ENCODE peak calls at places on chromosomes 12 and 14, in five cellular contexts. One of them, this sample, is unnamed.
A peak's percentile ranks its signal among the peaks of the same experiment; 100 is the strongest.

GRCh38 chr12:1936406-1937320 is 18.2 kb upstream of the CACNA2D4 start:
- DNase-seq in CD4-positive, CD25-positive, alpha-beta regulatory T cell: no peak
- DNase-seq in stomach: peak; percentile 91
- DNase-seq in adrenal gland: peak; percentile 94
- DNase-seq in psoas muscle: peak; percentile 67
- DNase-seq in this sample: peak; percentile 82

GRCh38 chr12:9793774-9794395 is 33.2 kb upstream of the CD69 start:
- DNase-seq in CD4-positive, CD25-positive, alpha-beta regulatory T cell: peak; percentile 76
- DNase-seq in stomach: no peak
- DNase-seq in adrenal gland: no peak
- DNase-seq in psoas muscle: no peak
- DNase-seq in this sample: peak; percentile 19

GRCh38 chr12:5723711-5724252 is 221.3 kb downstream of the ANO2 start:
- DNase-seq in CD4-positive, CD25-positive, alpha-beta regulatory T cell: no peak
- DNase-seq in stomach: no peak
- DNase-seq in adrenal gland: no peak
- DNase-seq in psoas muscle: no peak
- DNase-seq in this sample: no peak

GRCh38 chr14:89247457-89248122 is 169.4 kb downstream of the FOXN3 start:
- DNase-seq in CD4-positive, CD25-positive, alpha-beta regulatory T cell: no peak
- DNase-seq in stomach: no peak
- DNase-seq in adrenal gland: no peak
- DNase-seq in psoas muscle: no peak
- DNase-seq in this sample: no peak

GRCh38 chr14:66009104-66009503 is 477.1 kb upstream of the CCDC196 start:
- DNase-seq in CD4-positive, CD25-positive, alpha-beta regulatory T cell: no peak
- DNase-seq in stomach: no peak
- DNase-seq in adrenal gland: no peak
- DNase-seq in psoas muscle: no peak
- DNase-seq in this sample: no peak

GRCh38 chr12:115866909-115867525 is 410.5 kb downstream of the MED13L start:
- DNase-seq in CD4-positive, CD25-positive, alpha-beta regulatory T cell: no peak
- DNase-seq in stomach: no peak
- DNase-seq in adrenal gland: no peak
- DNase-seq in psoas muscle: no peak
- DNase-seq in this sample: peak; percentile 27

GRCh38 chr12:63036216-63036973 is 101.4 kb upstream of the PPM1H start:
- DNase-seq in CD4-positive, CD25-positive, alpha-beta regulatory T cell: no peak
- DNase-seq in stomach: no peak
- DNase-seq in adrenal gland: no peak
- DNase-seq in psoas muscle: no peak
- DNase-seq in this sample: no peak

GRCh38 chr12:131088701-131089525 is 135.2 kb downstream of the ADGRD1 start:
- DNase-seq in CD4-positive, CD25-positive, alpha-beta regulatory T cell: no peak
- DNase-seq in stomach: peak; percentile 22
- DNase-seq in adrenal gland: no peak
- DNase-seq in psoas muscle: peak; percentile 9
- DNase-seq in this sample: no peak

GRCh38 chr14:90253826-90254225 is 2.5 kb upstream of the PSMC1 start:
- DNase-seq in CD4-positive, CD25-positive, alpha-beta regulatory T cell: no peak
- DNase-seq in stomach: no peak
- DNase-seq in adrenal gland: no peak
- DNase-seq in psoas muscle: no peak
- DNase-seq in this sample: no peak

GRCh38 chr12:53746592-53747491 is 4.9 kb downstream of the CISTR start:
- DNase-seq in CD4-positive, CD25-positive, alpha-beta regulatory T cell: peak; percentile 85
- DNase-seq in stomach: peak; percentile 95
- DNase-seq in adrenal gland: peak; percentile 91
- DNase-seq in psoas muscle: peak; percentile 90
- DNase-seq in this sample: peak; percentile 83

GRCh38 chr12:6925543-6926279 is 2.0 kb upstream of the ATN1 start:
- DNase-seq in CD4-positive, CD25-positive, alpha-beta regulatory T cell: no peak
- DNase-seq in stomach: peak; percentile 77
- DNase-seq in adrenal gland: peak; percentile 79
- DNase-seq in psoas muscle: peak; percentile 68
- DNase-seq in this sample: peak; percentile 89

GRCh38 chr12:112061127-112061526 is 47.5 kb downstream of the NAA25 start:
- DNase-seq in CD4-positive, CD25-positive, alpha-beta regulatory T cell: no peak
- DNase-seq in stomach: no peak
- DNase-seq in adrenal gland: no peak
- DNase-seq in psoas muscle: no peak
- DNase-seq in this sample: no peak

GRCh38 chr14:106141242-106142220 is 615.1 kb downstream of the TMEM121 start:
- DNase-seq in CD4-positive, CD25-positive, alpha-beta regulatory T cell: peak; percentile 50
- DNase-seq in stomach: no peak
- DNase-seq in adrenal gland: no peak
- DNase-seq in psoas muscle: no peak
- DNase-seq in this sample: no peak

GRCh38 chr12:51672334-51672733 is 81.3 kb downstream of the SCN8A start:
- DNase-seq in CD4-positive, CD25-positive, alpha-beta regulatory T cell: no peak
- DNase-seq in stomach: no peak
- DNase-seq in adrenal gland: no peak
- DNase-seq in psoas muscle: no peak
- DNase-seq in this sample: no peak

GRCh38 chr12:57738661-57739237 is at the start of gene AGAP2:
- DNase-seq in CD4-positive, CD25-positive, alpha-beta regulatory T cell: no peak
- DNase-seq in stomach: no peak
- DNase-seq in adrenal gland: no peak
- DNase-seq in psoas muscle: no peak
- DNase-seq in this sample: no peak

GRCh38 chr12:89448951-89449371 is 75.6 kb downstream of the GALNT4 start:
- DNase-seq in CD4-positive, CD25-positive, alpha-beta regulatory T cell: no peak
- DNase-seq in stomach: no peak
- DNase-seq in adrenal gland: no peak
- DNase-seq in psoas muscle: no peak
- DNase-seq in this sample: no peak

GRCh38 chr12:89448526-89448925 is 76.1 kb downstream of the GALNT4 start:
- DNase-seq in CD4-positive, CD25-positive, alpha-beta regulatory T cell: no peak
- DNase-seq in stomach: no peak
- DNase-seq in adrenal gland: no peak
- DNase-seq in psoas muscle: no peak
- DNase-seq in this sample: no peak

GRCh38 chr12:89453121-89453520 is 71.5 kb downstream of the GALNT4 start:
- DNase-seq in CD4-positive, CD25-positive, alpha-beta regulatory T cell: no peak
- DNase-seq in stomach: no peak
- DNase-seq in adrenal gland: no peak
- DNase-seq in psoas muscle: no peak
- DNase-seq in this sample: no peak

GRCh38 chr12:89451876-89452275 is 72.7 kb downstream of the GALNT4 start:
- DNase-seq in CD4-positive, CD25-positive, alpha-beta regulatory T cell: no peak
- DNase-seq in stomach: no peak
- DNase-seq in adrenal gland: peak; percentile 20
- DNase-seq in psoas muscle: peak; percentile 33
- DNase-seq in this sample: no peak

GRCh38 chr12:89450922-89451321 is 73.7 kb downstream of the GALNT4 start:
- DNase-seq in CD4-positive, CD25-positive, alpha-beta regulatory T cell: no peak
- DNase-seq in stomach: no peak
- DNase-seq in adrenal gland: no peak
- DNase-seq in psoas muscle: no peak
- DNase-seq in this sample: no peak
- H3K27ac ChIP-seq in CD4-positive, CD25-positive, alpha-beta regulatory T cell: no peak overlapping the region
- H3K27ac ChIP-seq in stomach: peak overlapping the region; percentile 77
- H3K27ac ChIP-seq in adrenal gland: no peak overlapping the region
- H3K27ac ChIP-seq in psoas muscle: no peak overlapping the region
- H3K27ac ChIP-seq in this sample: no peak overlapping the region

GRCh38 chr14:47044841-47045240 is 393.3 kb upstream of the RPL10L start:
- DNase-seq in CD4-positive, CD25-positive, alpha-beta regulatory T cell: no peak
- DNase-seq in stomach: peak; percentile 27
- DNase-seq in adrenal gland: no peak
- DNase-seq in psoas muscle: no peak
- DNase-seq in this sample: no peak
- H3K27ac ChIP-seq in CD4-positive, CD25-positive, alpha-beta regulatory T cell: no peak overlapping the region
- H3K27ac ChIP-seq in stomach: no peak overlapping the region
- H3K27ac ChIP-seq in adrenal gland: no peak overlapping the region
- H3K27ac ChIP-seq in psoas muscle: no peak overlapping the region
- H3K27ac ChIP-seq in this sample: no peak overlapping the region

GRCh38 chr14:31969371-31969770 is 107.7 kb upstream of the ARHGAP5 start:
- DNase-seq in CD4-positive, CD25-positive, alpha-beta regulatory T cell: no peak
- DNase-seq in stomach: no peak
- DNase-seq in adrenal gland: no peak
- DNase-seq in psoas muscle: no peak
- DNase-seq in this sample: no peak

GRCh38 chr14:31970744-31971143 is 106.4 kb upstream of the ARHGAP5 start:
- DNase-seq in CD4-positive, CD25-positive, alpha-beta regulatory T cell: no peak
- DNase-seq in stomach: no peak
- DNase-seq in adrenal gland: no peak
- DNase-seq in psoas muscle: no peak
- DNase-seq in this sample: no peak

GRCh38 chr14:31968107-31968810 is 108.8 kb upstream of the ARHGAP5 start:
- DNase-seq in CD4-positive, CD25-positive, alpha-beta regulatory T cell: no peak
- DNase-seq in stomach: no peak
- DNase-seq in adrenal gland: no peak
- DNase-seq in psoas muscle: no peak
- DNase-seq in this sample: no peak

GRCh38 chr14:31968912-31969311 is 108.2 kb upstream of the ARHGAP5 start:
- DNase-seq in CD4-positive, CD25-positive, alpha-beta regulatory T cell: no peak
- DNase-seq in stomach: no peak
- DNase-seq in adrenal gland: no peak
- DNase-seq in psoas muscle: no peak
- DNase-seq in this sample: no peak

GRCh38 chr14:31969841-31970240 is 107.3 kb upstream of the ARHGAP5 start:
- DNase-seq in CD4-positive, CD25-positive, alpha-beta regulatory T cell: no peak
- DNase-seq in stomach: no peak
- DNase-seq in adrenal gland: no peak
- DNase-seq in psoas muscle: no peak
- DNase-seq in this sample: no peak
- H3K27ac ChIP-seq in CD4-positive, CD25-positive, alpha-beta regulatory T cell: no peak overlapping the region
- H3K27ac ChIP-seq in stomach: no peak overlapping the region
- H3K27ac ChIP-seq in adrenal gland: no peak overlapping the region
- H3K27ac ChIP-seq in psoas muscle: no peak overlapping the region
- H3K27ac ChIP-seq in this sample: no peak overlapping the region

GRCh38 chr14:68416156-68416555 is 376.7 kb downstream of the ZFP36L1 start:
- DNase-seq in CD4-positive, CD25-positive, alpha-beta regulatory T cell: no peak
- DNase-seq in stomach: no peak
- DNase-seq in adrenal gland: no peak
- DNase-seq in psoas muscle: no peak
- DNase-seq in this sample: no peak

GRCh38 chr14:68421116-68421515 is 371.8 kb downstream of the ZFP36L1 start:
- DNase-seq in CD4-positive, CD25-positive, alpha-beta regulatory T cell: no peak
- DNase-seq in stomach: no peak
- DNase-seq in adrenal gland: no peak
- DNase-seq in psoas muscle: no peak
- DNase-seq in this sample: no peak

GRCh38 chr14:68420354-68420753 is 372.5 kb downstream of the ZFP36L1 start:
- DNase-seq in CD4-positive, CD25-positive, alpha-beta regulatory T cell: no peak
- DNase-seq in stomach: no peak
- DNase-seq in adrenal gland: no peak
- DNase-seq in psoas muscle: no peak
- DNase-seq in this sample: no peak

GRCh38 chr14:68418192-68419118 is 374.4 kb downstream of the ZFP36L1 start:
- DNase-seq in CD4-positive, CD25-positive, alpha-beta regulatory T cell: no peak
- DNase-seq in stomach: no peak
- DNase-seq in adrenal gland: no peak
- DNase-seq in psoas muscle: no peak
- DNase-seq in this sample: no peak

GRCh38 chr14:68417007-68417659 is 375.7 kb downstream of the ZFP36L1 start:
- DNase-seq in CD4-positive, CD25-positive, alpha-beta regulatory T cell: no peak
- DNase-seq in stomach: peak; percentile 33
- DNase-seq in adrenal gland: no peak
- DNase-seq in psoas muscle: no peak
- DNase-seq in this sample: no peak
- H3K27ac ChIP-seq in CD4-positive, CD25-positive, alpha-beta regulatory T cell: no peak overlapping the region
- H3K27ac ChIP-seq in stomach: peak overlapping the region; percentile 10
- H3K27ac ChIP-seq in adrenal gland: no peak overlapping the region
- H3K27ac ChIP-seq in psoas muscle: no peak overlapping the region
- H3K27ac ChIP-seq in this sample: no peak overlapping the region

DNA sequence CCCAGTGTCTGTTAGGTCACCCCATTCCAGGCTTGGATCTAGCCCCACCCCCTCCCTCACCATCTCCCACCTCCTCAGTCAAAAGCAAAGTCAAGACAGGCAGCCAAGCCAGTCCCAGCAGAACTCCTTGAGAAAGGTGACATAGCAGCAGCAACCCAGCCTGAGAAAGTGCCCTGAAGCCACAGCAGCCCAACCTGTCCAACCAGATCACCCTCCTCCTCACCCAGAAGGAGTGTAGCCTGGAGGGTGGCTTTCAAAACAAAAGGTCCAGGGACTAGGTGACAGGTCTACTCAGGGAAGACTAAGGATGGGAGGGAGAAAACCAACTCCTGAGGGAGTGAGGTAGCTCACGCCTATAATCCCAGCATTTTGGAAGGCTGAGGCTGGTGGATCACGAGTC is 5.2 kb downstream of the RAB15 start:
- DNase-seq in CD4-positive, CD25-positive, alpha-beta regulatory T cell: no peak
- DNase-seq in stomach: peak; percentile 69
- DNase-seq in adrenal gland: no peak
- DNase-seq in psoas muscle: no peak
- DNase-seq in this sample: no peak
- H3K27ac ChIP-seq in CD4-positive, CD25-positive, alpha-beta regulatory T cell: no peak overlapping the region
- H3K27ac ChIP-seq in stomach: peak overlapping the region; percentile 24
- H3K27ac ChIP-seq in adrenal gland: no peak overlapping the region
- H3K27ac ChIP-seq in psoas muscle: no peak overlapping the region
- H3K27ac ChIP-seq in this sample: no peak overlapping the region

GRCh38 chr14:88179725-88180124 is 143.3 kb downstream of the KCNK10 start:
- DNase-seq in CD4-positive, CD25-positive, alpha-beta regulatory T cell: no peak
- DNase-seq in stomach: no peak
- DNase-seq in adrenal gland: no peak
- DNase-seq in psoas muscle: no peak
- DNase-seq in this sample: no peak
- H3K27ac ChIP-seq in CD4-positive, CD25-positive, alpha-beta regulatory T cell: no peak overlapping the region
- H3K27ac ChIP-seq in stomach: no peak overlapping the region
- H3K27ac ChIP-seq in adrenal gland: no peak overlapping the region
- H3K27ac ChIP-seq in psoas muscle: no peak overlapping the region
- H3K27ac ChIP-seq in this sample: no peak overlapping the region

GRCh38 chr14:97995571-97995970 is 1198.4 kb downstream of the VRK1 start:
- DNase-seq in CD4-positive, CD25-positive, alpha-beta regulatory T cell: peak; percentile 50
- DNase-seq in stomach: no peak
- DNase-seq in adrenal gland: no peak
- DNase-seq in psoas muscle: no peak
- DNase-seq in this sample: no peak
- H3K27ac ChIP-seq in CD4-positive, CD25-positive, alpha-beta regulatory T cell: peak overlapping the region; percentile 65
- H3K27ac ChIP-seq in stomach: no peak overlapping the region
- H3K27ac ChIP-seq in adrenal gland: no peak overlapping the region
- H3K27ac ChIP-seq in psoas muscle: no peak overlapping the region
- H3K27ac ChIP-seq in this sample: no peak overlapping the region

GRCh38 chr12:68628698-68629097 is 18.0 kb downstream of the RAP1B start:
- DNase-seq in CD4-positive, CD25-positive, alpha-beta regulatory T cell: no peak
- DNase-seq in stomach: no peak
- DNase-seq in adrenal gland: no peak
- DNase-seq in psoas muscle: no peak
- DNase-seq in this sample: no peak
- H3K27ac ChIP-seq in CD4-positive, CD25-positive, alpha-beta regulatory T cell: peak overlapping the region; percentile 36
- H3K27ac ChIP-seq in stomach: no peak overlapping the region
- H3K27ac ChIP-seq in adrenal gland: no peak overlapping the region
- H3K27ac ChIP-seq in psoas muscle: no peak overlapping the region
- H3K27ac ChIP-seq in this sample: no peak overlapping the region

GRCh38 chr14:75844486-75844885 is 137.3 kb downstream of the TGFB3 start:
- DNase-seq in CD4-positive, CD25-positive, alpha-beta regulatory T cell: no peak
- DNase-seq in stomach: no peak
- DNase-seq in adrenal gland: no peak
- DNase-seq in psoas muscle: no peak
- DNase-seq in this sample: no peak

GRCh38 chr14:75845136-75845804 is 136.5 kb downstream of the TGFB3 start:
- DNase-seq in CD4-positive, CD25-positive, alpha-beta regulatory T cell: no peak
- DNase-seq in stomach: no peak
- DNase-seq in adrenal gland: no peak
- DNase-seq in psoas muscle: no peak
- DNase-seq in this sample: no peak

GRCh38 chr14:75840911-75841310 is 140.9 kb downstream of the TGFB3 start:
- DNase-seq in CD4-positive, CD25-positive, alpha-beta regulatory T cell: no peak
- DNase-seq in stomach: no peak
- DNase-seq in adrenal gland: no peak
- DNase-seq in psoas muscle: no peak
- DNase-seq in this sample: no peak

GRCh38 chr14:75847584-75847983 is 134.2 kb downstream of the TGFB3 start:
- DNase-seq in CD4-positive, CD25-positive, alpha-beta regulatory T cell: no peak
- DNase-seq in stomach: no peak
- DNase-seq in adrenal gland: no peak
- DNase-seq in psoas muscle: no peak
- DNase-seq in this sample: no peak

GRCh38 chr14:75842624-75843023 is 139.2 kb downstream of the TGFB3 start:
- DNase-seq in CD4-positive, CD25-positive, alpha-beta regulatory T cell: no peak
- DNase-seq in stomach: no peak
- DNase-seq in adrenal gland: no peak
- DNase-seq in psoas muscle: no peak
- DNase-seq in this sample: peak; percentile 19
- H3K27ac ChIP-seq in CD4-positive, CD25-positive, alpha-beta regulatory T cell: no peak overlapping the region
- H3K27ac ChIP-seq in stomach: peak overlapping the region; percentile 24
- H3K27ac ChIP-seq in adrenal gland: no peak overlapping the region
- H3K27ac ChIP-seq in psoas muscle: no peak overlapping the region
- H3K27ac ChIP-seq in this sample: no peak overlapping the region